ENCODE peak calls at places on chromosomes 6 and 20, in five cellular contexts. O is upper lobe of left lung, D is transverse colon, F is esophagus muscularis mucosa, A is IMR-90. K is an unnamed sample.

GRCh38 chr20:2873747-2874041 is 413 bp downstream of the PTPRA start:
- DNase-seq in F (no peak), O (no peak), A (peak), D (peak), K (peak)

GRCh38 chr6:170134077-170135040 is 156.5 kb downstream of the DLL1 start:
- DNase-seq in F (no peak), A (no peak), D (no peak), O (peak), K (peak)

GRCh38 chr20:9617940-9618339 is 103.5 kb downstream of the LAMP5 start:
- DNase-seq in A (peak), D (no peak), F (peak), O (no peak), K (peak)

GRCh38 chr6:111147440-111147839 is 60.1 kb downstream of the SLC16A10 start:
- DNase-seq in A (no peak), D (no peak), F (no peak), O (no peak), K (no peak)

GRCh38 chr6:161168281-161168891 is 105.5 kb downstream of the AGPAT4 start:
- DNase-seq in F (no peak), D (no peak), O (no peak), A (peak), K (peak)

GRCh38 chr6:81762132-81762531 is 9.7 kb upstream of the TENT5A start:
- DNase-seq in D (no peak), A (peak), F (no peak), O (no peak), K (no peak)

GRCh38 chr6:165245287-165245686 is 64.1 kb downstream of the C6orf118 start:
- DNase-seq in O (no peak), A (peak), D (no peak), F (no peak), K (no peak)

GRCh38 chr6:42075159-42075838 is 25.0 kb downstream of the TAF8 start:
- DNase-seq in O (no peak), D (peak), F (no peak), A (peak), K (peak)

GRCh38 chr6:160005861-160006540 is 37.1 kb downstream of the IGF2R start:
- DNase-seq in O (peak), D (no peak), A (peak), F (no peak), K (peak)

GRCh38 chr6:14428269-14428668 is 310.7 kb downstream of the CD83 start:
- DNase-seq in A (no peak), O (no peak), F (no peak), D (no peak), K (no peak)

GRCh38 chr6:38264605-38265004 is 375.1 kb downstream of the BTBD9 start:
- DNase-seq in F (no peak), A (peak), D (no peak), O (no peak), K (no peak)

GRCh38 chr6:167856999-167857660 is 30.4 kb downstream of the AFDN start:
- DNase-seq in F (no peak), D (no peak), O (no peak), A (peak), K (no peak)

GRCh38 chr6:53300656-53301551 is 47.8 kb downstream of the ELOVL5 start:
- DNase-seq in D (no peak), F (no peak), A (no peak), O (no peak), K (peak)

GRCh38 chr6:130900913-130901312 is 73.7 kb downstream of the SMLR1 start:
- DNase-seq in O (no peak), F (no peak), D (peak), A (peak), K (peak)

GRCh38 chr20:37567671-37568588 is 40.3 kb upstream of the BLCAP start:
- DNase-seq in D (no peak), O (no peak), A (no peak), F (peak), K (no peak)

GRCh38 chr20:39468703-39469102 is 506.6 kb downstream of the DHX35 start:
- DNase-seq in D (no peak), F (no peak), A (no peak), O (no peak), K (no peak)

GRCh38 chr6:24831771-24832718 is 33.3 kb upstream of the ARMH2 start:
- DNase-seq in F (no peak), A (peak), D (no peak), O (no peak), K (no peak)

GRCh38 chr20:40160151-40160550 is 528.9 kb downstream of the MAFB start:
- DNase-seq in F (no peak), D (peak), O (no peak), A (peak), K (peak)

GRCh38 chr20:15596220-15596875 is 976.9 kb downstream of the KIF16B start:
- DNase-seq in F (no peak), D (no peak), O (no peak), A (no peak), K (no peak)

GRCh38 chr6:80468398-80468797 is 361.9 kb downstream of the BCKDHB start:
- DNase-seq in D (no peak), A (no peak), O (no peak), F (no peak), K (no peak)

GRCh38 chr20:45835230-45836224 is 1.9 kb downstream of the SNX21 start:
- DNase-seq in O (no peak), A (peak), D (peak), F (no peak), K (peak)

GRCh38 chr20:45833883-45834796 is 541 bp downstream of the SNX21 start:
- DNase-seq in F (no peak), O (peak), A (peak), D (peak), K (peak)

GRCh38 chr20:45834797-45835161 is 1.2 kb downstream of the SNX21 start:
- DNase-seq in F (no peak), A (no peak), O (no peak), D (no peak), K (no peak)

GRCh38 chr20:45832619-45833018 is 980 bp upstream of the SNX21 start:
- DNase-seq in F (no peak), A (no peak), O (no peak), D (no peak), K (no peak)

DNA sequence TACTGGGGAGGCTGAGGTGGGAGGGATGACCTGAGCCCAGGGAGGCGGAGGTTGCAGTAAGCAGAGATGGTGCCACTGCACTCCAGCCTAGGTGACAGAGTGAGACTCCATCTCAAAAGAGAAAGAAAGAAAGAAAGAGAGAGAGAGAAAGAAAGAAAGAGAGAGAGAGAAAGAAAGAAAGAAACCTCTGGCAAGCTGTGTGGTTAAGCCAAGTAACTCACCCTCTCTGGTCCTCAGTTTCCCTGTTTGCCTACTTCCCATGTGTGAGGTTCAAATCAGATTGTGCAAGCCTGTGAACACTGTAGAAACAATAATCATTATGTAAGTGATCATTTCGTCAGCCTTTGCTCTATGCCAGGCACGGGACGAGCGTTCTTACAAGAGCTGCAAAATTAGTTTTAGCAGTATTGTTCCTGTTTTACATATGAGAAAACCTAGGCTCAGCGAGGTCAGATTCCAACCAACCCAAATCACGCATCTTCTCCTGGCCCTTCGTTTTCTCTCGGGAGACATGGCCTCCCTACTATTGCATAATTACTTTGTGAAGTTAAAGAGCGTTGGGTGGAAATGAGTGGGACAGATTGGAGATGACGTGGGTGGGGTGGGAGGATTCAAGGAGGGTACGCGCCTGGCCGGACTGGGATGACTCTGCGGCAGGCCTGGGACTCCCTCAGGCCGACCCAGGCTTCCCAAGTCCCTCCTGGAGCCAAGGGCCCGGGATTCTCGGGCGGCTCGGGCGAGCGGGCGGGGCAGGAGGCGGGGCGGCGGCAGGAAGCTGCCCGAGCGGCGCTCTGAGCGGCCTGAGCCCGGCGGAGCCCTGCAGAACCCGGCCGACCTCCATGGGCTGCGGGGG is at the start of gene SNX21:
- DNase-seq in D (peak), O (peak), F (peak), A (peak), K (peak)
- TF ChIP-seq POLR2A in D (no peak), O (no peak), F (peak), A (no peak), K (peak)

DNA sequence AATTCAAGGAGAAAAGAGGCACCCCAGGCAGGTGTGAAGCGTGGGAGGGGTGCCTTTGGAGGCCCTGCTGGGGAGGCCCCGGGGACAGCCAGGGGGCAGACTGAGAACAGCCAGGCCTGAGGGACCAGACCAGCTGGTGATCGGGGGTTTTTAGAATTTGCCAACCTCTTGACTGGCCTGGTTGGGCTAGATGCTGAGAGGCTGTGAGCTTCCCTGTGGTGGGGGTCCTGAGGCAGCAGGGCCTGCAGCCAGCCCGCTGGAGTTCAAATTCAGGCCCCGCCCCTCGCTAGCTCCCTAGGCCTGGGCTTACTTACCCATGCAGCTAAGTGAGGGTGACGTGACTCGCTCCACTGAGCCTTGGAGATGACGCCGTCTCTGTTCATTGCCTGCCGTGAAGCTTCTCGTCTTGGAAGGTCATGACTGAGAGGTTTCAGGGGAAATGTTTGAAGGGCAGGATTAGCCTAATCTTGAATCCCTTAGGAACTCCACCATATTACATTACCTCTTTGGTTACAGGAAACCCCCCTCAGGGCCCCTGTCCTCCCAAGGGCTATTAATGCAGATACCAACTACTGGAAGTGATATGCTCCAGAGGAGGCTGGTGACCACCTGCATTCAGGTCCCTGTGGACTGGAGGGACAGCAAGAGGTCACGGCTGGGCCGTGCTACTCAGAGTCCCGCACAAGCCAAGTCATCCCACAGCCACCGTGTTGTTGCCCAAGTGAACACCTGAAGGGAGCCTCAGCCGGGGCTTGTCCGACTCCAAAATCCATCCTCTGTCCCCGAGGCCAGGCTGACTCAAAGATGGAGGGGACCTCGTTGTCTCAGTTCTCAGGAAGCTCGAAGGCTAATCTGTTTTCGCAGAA is 73.9 kb upstream of the DUSP22 start:
- DNase-seq in A (no peak), O (no peak), F (no peak), D (peak), K (no peak)
- TF ChIP-seq POLR2A in A (no peak), O (no peak), F (no peak), D (no peak), K (no peak)

GRCh38 chr6:40159865-40160264 is 225.6 kb upstream of the MOCS1 start:
- DNase-seq in F (no peak), A (no peak), D (no peak), O (no peak), K (no peak)
- TF ChIP-seq POLR2A in F (no peak), A (no peak), D (no peak), O (no peak), K (no peak)

GRCh38 chr20:31719644-31720485 is 2.8 kb downstream of the BCL2L1 start:
- DNase-seq in A (no peak), F (no peak), D (peak), O (no peak), K (no peak)
- TF ChIP-seq POLR2A in A (no peak), F (no peak), D (no peak), O (peak), K (no peak)

DNA sequence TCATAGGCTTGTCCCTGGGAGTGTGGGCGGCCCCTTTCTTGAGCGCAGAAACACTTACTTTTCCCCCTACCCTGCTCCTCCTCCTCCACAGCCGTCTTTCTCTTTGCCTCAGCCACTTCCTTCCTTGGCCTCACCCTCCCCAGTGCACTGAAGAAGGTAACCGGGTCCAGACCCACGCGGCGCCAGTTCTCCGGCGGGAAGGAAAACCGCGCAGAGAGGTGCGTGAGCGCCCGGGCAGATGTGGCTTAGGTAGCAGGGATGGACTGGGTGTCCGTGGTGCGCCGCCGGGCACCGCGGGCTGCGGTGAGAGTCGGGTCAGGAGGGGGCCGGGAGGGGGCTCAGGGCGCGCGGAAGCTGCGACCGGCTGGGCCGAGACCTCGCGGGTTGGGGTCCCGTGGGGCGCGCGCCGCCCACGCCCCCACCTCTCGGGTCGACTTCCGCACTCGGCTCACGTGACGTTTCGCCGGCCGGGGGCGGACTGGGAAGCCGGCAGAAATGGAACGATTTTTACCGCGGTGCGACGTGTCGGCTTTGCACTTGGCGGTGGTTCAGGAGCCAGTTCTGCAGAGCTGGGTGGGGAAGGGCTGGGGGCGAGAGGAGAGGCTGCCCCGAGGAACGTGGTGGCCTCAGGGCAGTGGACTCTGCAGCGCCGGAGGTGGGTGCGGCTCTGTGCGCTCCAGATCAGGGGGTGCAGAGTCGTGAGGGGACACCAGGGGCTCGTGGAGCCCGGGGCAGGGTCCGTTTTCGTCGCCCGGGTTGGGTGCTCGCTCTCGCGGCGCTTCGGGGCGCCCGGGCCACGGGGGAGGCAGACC is at the start of gene ABRACL:
- DNase-seq in F (no peak), O (peak), A (peak), D (peak), K (peak)
- TF ChIP-seq POLR2A in F (no peak), O (peak), A (peak), D (peak), K (peak)

GRCh38 chr20:31606678-31606927 is 1.5 kb downstream of the ID1 start:
- DNase-seq in D (peak), A (no peak), O (no peak), F (no peak), K (no peak)

GRCh38 chr20:31607640-31608255 is 2.7 kb downstream of the ID1 start:
- DNase-seq in F (no peak), A (no peak), O (no peak), D (no peak), K (no peak)

GRCh38 chr20:31606928-31607639 is 2.0 kb downstream of the ID1 start:
- DNase-seq in A (peak), F (no peak), D (peak), O (peak), K (no peak)

GRCh38 chr20:31605902-31606677 is 1.0 kb downstream of the ID1 start:
- DNase-seq in O (peak), A (no peak), D (peak), F (no peak), K (no peak)

DNA sequence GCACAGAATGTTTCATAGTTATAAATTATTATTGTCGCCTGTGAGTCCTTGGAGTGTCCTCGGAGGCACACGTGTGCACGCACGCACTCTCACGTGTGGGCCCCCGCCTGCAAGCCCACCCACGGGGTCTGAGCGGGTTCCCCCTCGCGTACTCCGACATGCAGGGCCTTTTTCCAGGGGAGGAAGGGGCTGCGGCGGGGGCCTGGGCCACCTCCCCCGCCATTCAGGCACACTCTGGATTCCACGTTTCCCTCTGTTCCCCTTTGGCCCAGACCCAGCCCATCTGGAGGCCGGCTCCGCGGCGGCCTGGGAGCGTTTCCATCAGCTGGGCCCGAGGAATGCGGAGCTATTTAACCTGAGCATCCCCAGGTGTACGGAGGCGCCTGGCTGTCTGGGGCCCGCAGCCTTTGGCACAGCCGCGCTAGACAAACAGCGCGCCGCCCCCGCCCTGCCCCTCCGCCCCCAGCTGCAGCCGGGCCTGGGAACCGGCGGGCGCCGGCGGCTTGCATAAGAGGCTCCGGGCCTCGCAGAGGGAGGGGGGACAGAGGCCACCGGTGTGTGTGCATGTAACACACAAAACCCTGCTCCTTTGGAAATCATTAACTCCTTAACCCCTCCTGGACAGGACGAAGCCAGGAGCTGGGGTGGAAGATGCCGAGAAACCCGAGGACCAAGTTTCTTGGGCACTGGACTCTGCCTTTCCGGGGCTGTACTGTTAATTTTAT is 3.3 kb downstream of the ID1 start:
- DNase-seq in D (peak), O (peak), F (no peak), A (peak), K (peak)
- TF ChIP-seq POLR2A in D (peak), O (peak), F (no peak), A (no peak), K (no peak)